ENCODE peak calls at places on chromosomes 6 and 20, in seven cellular contexts. One of them, this sample, is unnamed. For H3K27me3 and H3K4me1, the result is how much of the 10 kb centered on the place peaks cover.

GRCh38 chr6:15048367-15048766 is 197.5 kb upstream of the JARID2 start:
- DNase-seq in H1: no peak
- DNase-seq in upper lobe of right lung: no peak
- DNase-seq in tibial nerve: no peak
- DNase-seq in CD4-positive, CD25-positive, alpha-beta regulatory T cell: no peak
- DNase-seq in NT2/D1: no peak
- DNase-seq in A673: no peak
- DNase-seq in this sample: no peak

GRCh38 chr6:42761287-42762067 is 15.6 kb upstream of the TBCC start:
- DNase-seq in H1: no peak
- DNase-seq in upper lobe of right lung: no peak
- DNase-seq in tibial nerve: no peak
- DNase-seq in CD4-positive, CD25-positive, alpha-beta regulatory T cell: no peak
- DNase-seq in NT2/D1: no peak
- DNase-seq in A673: no peak
- DNase-seq in this sample: no peak

GRCh38 chr6:84774174-84775158 is 10.1 kb upstream of the TBX18 start:
- DNase-seq in H1: no peak
- DNase-seq in upper lobe of right lung: peak
- DNase-seq in tibial nerve: peak
- DNase-seq in CD4-positive, CD25-positive, alpha-beta regulatory T cell: no peak
- DNase-seq in NT2/D1: no peak
- DNase-seq in A673: peak
- DNase-seq in this sample: no peak

GRCh38 chr6:151847064-151847463 is 39.6 kb downstream of the ESR1 start:
- DNase-seq in H1: no peak
- DNase-seq in upper lobe of right lung: no peak
- DNase-seq in tibial nerve: no peak
- DNase-seq in CD4-positive, CD25-positive, alpha-beta regulatory T cell: no peak
- DNase-seq in NT2/D1: peak
- DNase-seq in A673: peak
- DNase-seq in this sample: peak

GRCh38 chr20:20824924-20825584 is 112.6 kb upstream of the RALGAPA2 start:
- DNase-seq in H1: no peak
- DNase-seq in upper lobe of right lung: peak
- DNase-seq in tibial nerve: no peak
- DNase-seq in CD4-positive, CD25-positive, alpha-beta regulatory T cell: peak
- DNase-seq in NT2/D1: peak
- DNase-seq in A673: peak
- DNase-seq in this sample: no peak

GRCh38 chr20:59802018-59802417 is 131.4 kb downstream of the SYCP2 start:
- DNase-seq in H1: no peak
- DNase-seq in upper lobe of right lung: no peak
- DNase-seq in tibial nerve: no peak
- DNase-seq in CD4-positive, CD25-positive, alpha-beta regulatory T cell: no peak
- DNase-seq in NT2/D1: no peak
- DNase-seq in A673: no peak
- DNase-seq in this sample: no peak

GRCh38 chr6:28357036-28357435 is 7.3 kb downstream of the ZKSCAN3 start:
- DNase-seq in H1: no peak
- DNase-seq in upper lobe of right lung: no peak
- DNase-seq in tibial nerve: no peak
- DNase-seq in CD4-positive, CD25-positive, alpha-beta regulatory T cell: no peak
- DNase-seq in NT2/D1: no peak
- DNase-seq in A673: no peak
- DNase-seq in this sample: no peak

GRCh38 chr20:5918856-5919633 is 31.3 kb downstream of the TRMT6 start:
- DNase-seq in H1: no peak
- DNase-seq in upper lobe of right lung: no peak
- DNase-seq in tibial nerve: no peak
- DNase-seq in CD4-positive, CD25-positive, alpha-beta regulatory T cell: no peak
- DNase-seq in NT2/D1: no peak
- DNase-seq in A673: peak
- DNase-seq in this sample: no peak

GRCh38 chr6:156776470-156776840 is 723 bp upstream of the ARID1B start:
- DNase-seq in H1: no peak
- DNase-seq in upper lobe of right lung: no peak
- DNase-seq in tibial nerve: no peak
- DNase-seq in CD4-positive, CD25-positive, alpha-beta regulatory T cell: peak
- DNase-seq in NT2/D1: no peak
- DNase-seq in A673: peak
- DNase-seq in this sample: no peak

GRCh38 chr20:60642048-60642447 is 610.0 kb upstream of the CDH4 start:
- DNase-seq in H1: no peak
- DNase-seq in upper lobe of right lung: no peak
- DNase-seq in tibial nerve: no peak
- DNase-seq in CD4-positive, CD25-positive, alpha-beta regulatory T cell: no peak
- DNase-seq in NT2/D1: no peak
- DNase-seq in A673: no peak
- DNase-seq in this sample: no peak

GRCh38 chr6:156955494-156956183 is 178.5 kb downstream of the ARID1B start:
- DNase-seq in H1: no peak
- DNase-seq in upper lobe of right lung: no peak
- DNase-seq in tibial nerve: no peak
- DNase-seq in CD4-positive, CD25-positive, alpha-beta regulatory T cell: no peak
- DNase-seq in NT2/D1: no peak
- DNase-seq in A673: no peak
- DNase-seq in this sample: no peak

GRCh38 chr20:38970302-38970701 is 8.2 kb downstream of the DHX35 start:
- DNase-seq in H1: no peak
- DNase-seq in upper lobe of right lung: no peak
- DNase-seq in tibial nerve: no peak
- DNase-seq in CD4-positive, CD25-positive, alpha-beta regulatory T cell: no peak
- DNase-seq in NT2/D1: no peak
- DNase-seq in A673: no peak
- DNase-seq in this sample: no peak

DNA sequence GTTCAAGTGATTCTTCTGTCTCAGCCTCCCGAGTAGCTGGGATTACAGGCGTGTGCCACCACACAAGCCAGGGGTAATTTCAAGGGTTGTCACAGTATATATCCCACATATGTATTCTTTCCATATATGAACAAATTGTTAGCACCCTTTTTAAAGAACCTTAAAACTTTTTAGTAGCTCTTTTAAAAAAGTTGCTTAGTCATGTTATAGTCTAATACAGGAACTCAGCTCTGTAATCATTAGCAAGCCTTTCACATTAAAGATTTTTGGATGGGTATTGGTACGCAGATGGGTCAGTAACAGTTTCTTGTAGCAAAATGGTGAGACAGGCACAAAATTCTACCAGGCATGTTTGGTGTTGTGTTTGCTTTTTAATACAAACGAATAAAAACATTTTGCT is 10.9 kb downstream of the AMD1 start:
- DNase-seq in H1: no peak
- DNase-seq in upper lobe of right lung: no peak
- DNase-seq in tibial nerve: no peak
- DNase-seq in CD4-positive, CD25-positive, alpha-beta regulatory T cell: no peak
- DNase-seq in NT2/D1: no peak
- DNase-seq in A673: no peak
- DNase-seq in this sample: no peak
- H3K4me3 ChIP-seq in H1: no peak
- H3K4me3 ChIP-seq in upper lobe of right lung: no peak
- H3K4me3 ChIP-seq in tibial nerve: no peak
- H3K4me3 ChIP-seq in CD4-positive, CD25-positive, alpha-beta regulatory T cell: peak
- H3K4me3 ChIP-seq in NT2/D1: no peak
- H3K4me3 ChIP-seq in A673: no peak
- H3K4me3 ChIP-seq in this sample: no peak

DNA sequence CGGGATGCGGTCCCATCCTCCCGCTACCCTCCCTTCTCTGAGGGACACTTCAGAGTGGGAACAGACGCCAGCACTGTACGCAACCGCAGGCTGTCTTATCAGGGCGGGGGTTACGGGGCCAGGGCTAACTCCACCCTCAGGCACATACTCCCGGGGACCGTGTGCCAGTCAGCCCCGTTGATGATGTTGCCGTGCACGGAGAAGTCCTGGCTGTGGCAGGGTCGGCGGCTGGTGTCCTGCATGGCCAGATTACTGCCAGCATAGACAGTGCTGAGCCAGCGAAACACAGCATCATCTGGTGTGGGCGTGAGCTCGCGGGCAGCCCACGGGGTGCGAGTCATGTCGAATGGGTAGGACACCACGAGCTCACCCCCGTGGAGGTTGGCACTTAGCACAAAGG is 5.0 kb downstream of the CPXM1 start:
- DNase-seq in H1: no peak
- DNase-seq in upper lobe of right lung: no peak
- DNase-seq in tibial nerve: no peak
- DNase-seq in CD4-positive, CD25-positive, alpha-beta regulatory T cell: no peak
- DNase-seq in NT2/D1: no peak
- DNase-seq in A673: no peak
- DNase-seq in this sample: no peak
- H3K27me3 ChIP-seq in H1: under half
- H3K27me3 ChIP-seq in upper lobe of right lung: under half
- H3K27me3 ChIP-seq in tibial nerve: under half
- H3K27me3 ChIP-seq in CD4-positive, CD25-positive, alpha-beta regulatory T cell: under half
- H3K27me3 ChIP-seq in NT2/D1: under half
- H3K27me3 ChIP-seq in A673: under half
- H3K27me3 ChIP-seq in this sample: under half

GRCh38 chr20:24950836-24951525 is 1.9 kb downstream of the CST7 start:
- DNase-seq in H1: no peak
- DNase-seq in upper lobe of right lung: peak
- DNase-seq in tibial nerve: no peak
- DNase-seq in CD4-positive, CD25-positive, alpha-beta regulatory T cell: no peak
- DNase-seq in NT2/D1: no peak
- DNase-seq in A673: no peak
- DNase-seq in this sample: no peak

GRCh38 chr20:24948939-24949679 is at the start of gene CST7:
- DNase-seq in H1: no peak
- DNase-seq in upper lobe of right lung: peak
- DNase-seq in tibial nerve: no peak
- DNase-seq in CD4-positive, CD25-positive, alpha-beta regulatory T cell: peak
- DNase-seq in NT2/D1: no peak
- DNase-seq in A673: no peak
- DNase-seq in this sample: no peak

GRCh38 chr20:24951536-24952047 is 2.5 kb downstream of the CST7 start:
- DNase-seq in H1: no peak
- DNase-seq in upper lobe of right lung: peak
- DNase-seq in tibial nerve: no peak
- DNase-seq in CD4-positive, CD25-positive, alpha-beta regulatory T cell: no peak
- DNase-seq in NT2/D1: no peak
- DNase-seq in A673: no peak
- DNase-seq in this sample: no peak

GRCh38 chr20:24949756-24950127 is 673 bp downstream of the CST7 start:
- DNase-seq in H1: no peak
- DNase-seq in upper lobe of right lung: no peak
- DNase-seq in tibial nerve: no peak
- DNase-seq in CD4-positive, CD25-positive, alpha-beta regulatory T cell: no peak
- DNase-seq in NT2/D1: no peak
- DNase-seq in A673: no peak
- DNase-seq in this sample: no peak

DNA sequence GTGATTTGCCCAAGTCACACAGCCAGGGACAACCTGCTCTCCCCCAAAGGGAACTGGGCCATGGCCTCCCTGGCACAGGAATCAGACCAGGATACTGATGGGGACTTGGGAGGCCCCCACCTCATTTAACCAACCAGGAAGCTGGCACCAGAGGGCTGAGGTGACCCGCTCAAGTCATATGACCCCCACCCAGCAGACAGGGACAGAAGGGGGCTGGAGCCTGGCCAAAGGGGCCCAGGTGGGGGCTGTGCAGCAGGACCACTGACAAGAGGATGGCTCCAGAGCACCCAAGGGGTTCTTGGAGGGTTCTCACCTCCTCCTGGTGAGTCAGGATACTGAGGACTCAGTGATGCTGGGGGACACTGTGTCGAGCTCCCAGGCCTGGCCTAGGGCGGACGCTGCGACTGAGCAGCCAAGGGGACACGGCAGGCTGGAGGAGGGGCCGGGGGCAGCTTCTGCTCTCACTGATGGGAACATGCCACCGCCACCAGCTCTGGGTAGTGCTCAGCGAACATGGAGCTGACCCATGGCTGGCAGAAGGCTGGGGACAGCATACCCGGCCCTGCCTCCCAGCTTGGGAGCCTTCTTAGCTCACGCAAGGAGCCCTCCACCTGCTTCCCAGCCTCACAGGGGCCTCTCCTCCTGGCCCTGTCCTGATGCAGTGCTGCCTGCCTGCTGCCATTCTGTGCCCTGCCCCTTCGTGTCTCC is 1.2 kb downstream of the CST7 start:
- DNase-seq in H1: no peak
- DNase-seq in upper lobe of right lung: peak
- DNase-seq in tibial nerve: no peak
- DNase-seq in CD4-positive, CD25-positive, alpha-beta regulatory T cell: no peak
- DNase-seq in NT2/D1: no peak
- DNase-seq in A673: no peak
- DNase-seq in this sample: no peak
- H3K4me1 ChIP-seq in H1: under half
- H3K4me1 ChIP-seq in upper lobe of right lung: under half
- H3K4me1 ChIP-seq in tibial nerve: under half
- H3K4me1 ChIP-seq in CD4-positive, CD25-positive, alpha-beta regulatory T cell: half or more
- H3K4me1 ChIP-seq in NT2/D1: under half
- H3K4me1 ChIP-seq in A673: under half
- H3K4me1 ChIP-seq in this sample: under half

GRCh38 chr20:3461911-3462677 is 8.7 kb upstream of the ATRN start:
- DNase-seq in H1: no peak
- DNase-seq in upper lobe of right lung: no peak
- DNase-seq in tibial nerve: no peak
- DNase-seq in CD4-positive, CD25-positive, alpha-beta regulatory T cell: no peak
- DNase-seq in NT2/D1: no peak
- DNase-seq in A673: no peak
- DNase-seq in this sample: no peak
- H3K4me3 ChIP-seq in H1: no peak
- H3K4me3 ChIP-seq in upper lobe of right lung: no peak
- H3K4me3 ChIP-seq in tibial nerve: no peak
- H3K4me3 ChIP-seq in CD4-positive, CD25-positive, alpha-beta regulatory T cell: no peak
- H3K4me3 ChIP-seq in NT2/D1: no peak
- H3K4me3 ChIP-seq in A673: no peak
- H3K4me3 ChIP-seq in this sample: no peak

GRCh38 chr6:36083446-36083845 is 46.9 kb upstream of the MAPK13 start:
- DNase-seq in H1: no peak
- DNase-seq in upper lobe of right lung: no peak
- DNase-seq in tibial nerve: no peak
- DNase-seq in CD4-positive, CD25-positive, alpha-beta regulatory T cell: no peak
- DNase-seq in NT2/D1: no peak
- DNase-seq in A673: no peak
- DNase-seq in this sample: no peak
- H3K27me3 ChIP-seq in H1: under half
- H3K27me3 ChIP-seq in upper lobe of right lung: under half
- H3K27me3 ChIP-seq in tibial nerve: under half
- H3K27me3 ChIP-seq in CD4-positive, CD25-positive, alpha-beta regulatory T cell: under half
- H3K27me3 ChIP-seq in NT2/D1: under half
- H3K27me3 ChIP-seq in A673: under half
- H3K27me3 ChIP-seq in this sample: under half

GRCh38 chr20:41031243-41031619 is 2.6 kb downstream of the TOP1 start:
- DNase-seq in H1: no peak
- DNase-seq in upper lobe of right lung: no peak
- DNase-seq in tibial nerve: no peak
- DNase-seq in CD4-positive, CD25-positive, alpha-beta regulatory T cell: no peak
- DNase-seq in NT2/D1: no peak
- DNase-seq in A673: no peak
- DNase-seq in this sample: no peak

GRCh38 chr20:41028359-41029149 is at the start of gene TOP1:
- DNase-seq in H1: peak
- DNase-seq in upper lobe of right lung: peak
- DNase-seq in tibial nerve: peak
- DNase-seq in CD4-positive, CD25-positive, alpha-beta regulatory T cell: peak
- DNase-seq in NT2/D1: peak
- DNase-seq in A673: peak
- DNase-seq in this sample: peak

GRCh38 chr20:41027872-41028358 is 707 bp upstream of the TOP1 start:
- DNase-seq in H1: no peak
- DNase-seq in upper lobe of right lung: no peak
- DNase-seq in tibial nerve: no peak
- DNase-seq in CD4-positive, CD25-positive, alpha-beta regulatory T cell: no peak
- DNase-seq in NT2/D1: no peak
- DNase-seq in A673: no peak
- DNase-seq in this sample: no peak

GRCh38 chr20:41030536-41031242 is 2.1 kb downstream of the TOP1 start:
- DNase-seq in H1: no peak
- DNase-seq in upper lobe of right lung: no peak
- DNase-seq in tibial nerve: no peak
- DNase-seq in CD4-positive, CD25-positive, alpha-beta regulatory T cell: no peak
- DNase-seq in NT2/D1: no peak
- DNase-seq in A673: no peak
- DNase-seq in this sample: no peak

GRCh38 chr20:41029150-41029872 is 689 bp downstream of the TOP1 start:
- DNase-seq in H1: no peak
- DNase-seq in upper lobe of right lung: peak
- DNase-seq in tibial nerve: no peak
- DNase-seq in CD4-positive, CD25-positive, alpha-beta regulatory T cell: peak
- DNase-seq in NT2/D1: no peak
- DNase-seq in A673: peak
- DNase-seq in this sample: no peak
- H3K4me1 ChIP-seq in H1: under half
- H3K4me1 ChIP-seq in upper lobe of right lung: under half
- H3K4me1 ChIP-seq in tibial nerve: half or more
- H3K4me1 ChIP-seq in CD4-positive, CD25-positive, alpha-beta regulatory T cell: half or more
- H3K4me1 ChIP-seq in NT2/D1: under half
- H3K4me1 ChIP-seq in A673: under half
- H3K4me1 ChIP-seq in this sample: under half

This sample was measured in iPS DF 6.9.